ENCODE peak calls at places on chromosomes 12 and 14, in four cellular contexts. One of them, this sample, is unnamed.

GRCh38 chr14:84750284-84750683 is 779.7 kb upstream of the FLRT2 start:
- DNase-seq in fibroblast of lung: no peak
- DNase-seq in Calu3: no peak
- DNase-seq in left lobe of liver: no peak
- DNase-seq in this sample: no peak

GRCh38 chr12:52145228-52145940 is 46.4 kb downstream of the KRT80 start:
- DNase-seq in fibroblast of lung: no peak
- DNase-seq in Calu3: no peak
- DNase-seq in left lobe of liver: no peak
- DNase-seq in this sample: no peak

GRCh38 chr14:100589071-100589759 is 2.0 kb upstream of the BEGAIN start:
- DNase-seq in fibroblast of lung: no peak
- DNase-seq in Calu3: no peak
- DNase-seq in left lobe of liver: no peak
- DNase-seq in this sample: no peak

GRCh38 chr12:38930994-38931393 is 25.6 kb upstream of the CPNE8 start:
- DNase-seq in fibroblast of lung: no peak
- DNase-seq in Calu3: no peak
- DNase-seq in left lobe of liver: no peak
- DNase-seq in this sample: no peak

GRCh38 chr12:10941916-10942607 is 3.0 kb upstream of the TAS2R14 start:
- DNase-seq in fibroblast of lung: peak; percentile 47
- DNase-seq in Calu3: peak; percentile 85
- DNase-seq in left lobe of liver: no peak
- DNase-seq in this sample: no peak

GRCh38 chr12:131101006-131101405 is 147.3 kb downstream of the ADGRD1 start:
- DNase-seq in fibroblast of lung: no peak
- DNase-seq in Calu3: no peak
- DNase-seq in left lobe of liver: peak; percentile 35
- DNase-seq in this sample: no peak

GRCh38 chr12:53058674-53059433 is 9.0 kb downstream of the TNS2 start:
- DNase-seq in fibroblast of lung: no peak
- DNase-seq in Calu3: no peak
- DNase-seq in left lobe of liver: no peak
- DNase-seq in this sample: no peak

GRCh38 chr14:67533754-67534085 is 630 bp downstream of the PLEKHH1 start:
- DNase-seq in fibroblast of lung: no peak
- DNase-seq in Calu3: no peak
- DNase-seq in left lobe of liver: no peak
- DNase-seq in this sample: no peak

GRCh38 chr12:15230751-15231150 is 9.5 kb upstream of the RERG start:
- DNase-seq in fibroblast of lung: no peak
- DNase-seq in Calu3: no peak
- DNase-seq in left lobe of liver: no peak
- DNase-seq in this sample: no peak

GRCh38 chr14:52802597-52802996 is 11.2 kb upstream of the GNPNAT1 start:
- DNase-seq in fibroblast of lung: peak; percentile 82
- DNase-seq in Calu3: no peak
- DNase-seq in left lobe of liver: no peak
- DNase-seq in this sample: peak; percentile 55

GRCh38 chr12:22518067-22518719 is 26.1 kb downstream of the C2CD5 start:
- DNase-seq in fibroblast of lung: peak; percentile 61
- DNase-seq in Calu3: peak; percentile 50
- DNase-seq in left lobe of liver: peak; percentile 76
- DNase-seq in this sample: no peak

GRCh38 chr14:103735022-103735421 is 19.4 kb downstream of the ZFYVE21 start:
- DNase-seq in fibroblast of lung: no peak
- DNase-seq in Calu3: no peak
- DNase-seq in left lobe of liver: no peak
- DNase-seq in this sample: no peak

GRCh38 chr12:120669055-120669828 is 17.7 kb upstream of the MLEC start:
- DNase-seq in fibroblast of lung: peak; percentile 13
- DNase-seq in Calu3: peak; percentile 40
- DNase-seq in left lobe of liver: no peak
- DNase-seq in this sample: peak; percentile 74

GRCh38 chr12:2652011-2652400 is 142.8 kb upstream of the FKBP4 start:
- DNase-seq in fibroblast of lung: no peak
- DNase-seq in Calu3: no peak
- DNase-seq in left lobe of liver: no peak
- DNase-seq in this sample: no peak

GRCh38 chr14:90495357-90496276 is 98.8 kb downstream of the CALM1 start:
- DNase-seq in fibroblast of lung: peak; percentile 64
- DNase-seq in Calu3: peak; percentile 65
- DNase-seq in left lobe of liver: no peak
- DNase-seq in this sample: peak; percentile 82

GRCh38 chr14:59677771-59678211 is 101.2 kb upstream of the CCDC175 start:
- DNase-seq in fibroblast of lung: peak; percentile 41
- DNase-seq in Calu3: no peak
- DNase-seq in left lobe of liver: no peak
- DNase-seq in this sample: peak; percentile 35

GRCh38 chr12:98369601-98370000 is 145.8 kb upstream of the TMPO start:
- DNase-seq in fibroblast of lung: peak; percentile 7
- DNase-seq in Calu3: no peak
- DNase-seq in left lobe of liver: no peak
- DNase-seq in this sample: no peak

GRCh38 chr12:27467641-27468040 is 21.1 kb downstream of the SMCO2 start:
- DNase-seq in fibroblast of lung: no peak
- DNase-seq in Calu3: no peak
- DNase-seq in left lobe of liver: no peak
- DNase-seq in this sample: no peak

GRCh38 chr14:61282746-61283145 is 1.6 kb upstream of the TMEM30B start:
- DNase-seq in fibroblast of lung: no peak
- DNase-seq in Calu3: no peak
- DNase-seq in left lobe of liver: no peak
- DNase-seq in this sample: no peak

GRCh38 chr12:106288510-106289195 is 13.9 kb upstream of the TCP11L2 start:
- DNase-seq in fibroblast of lung: peak; percentile 96
- DNase-seq in Calu3: peak; percentile 65
- DNase-seq in left lobe of liver: no peak
- DNase-seq in this sample: peak; percentile 53

This sample was measured in AG08396.